ENCODE peak calls at places on chromosomes 5 and 9, in four cellular contexts. O is K562, Q is HL-60, W is GM12878. G is an unnamed sample.

GRCh38 chr9:106868565-106868964 is 5.6 kb downstream of the ZNF462 start:
- DNase-seq in Q (no peak), O (no peak), W (no peak), G (no peak)

GRCh38 chr9:116585896-116586295 is 101.2 kb upstream of the TRIM32 start:
- DNase-seq in O (no peak), Q (no peak), W (no peak), G (no peak)

GRCh38 chr9:95552814-95553546 is 36.2 kb upstream of the PTCH1 start:
- DNase-seq in Q (no peak), O (peak), W (no peak), G (no peak)

GRCh38 chr9:3528466-3528865 is 2.7 kb upstream of the RFX3 start:
- DNase-seq in Q (peak), W (peak), O (peak), G (no peak)

GRCh38 chr5:84287964-84288363 is 96.7 kb downstream of the EDIL3 start:
- DNase-seq in O (no peak), W (peak), Q (peak), G (no peak)

GRCh38 chr5:177495243-177496060 is 2.0 kb downstream of the PDLIM7 start:
- DNase-seq in W (no peak), Q (peak), O (peak), G (peak)

GRCh38 chr5:63401434-63402046 is 560.7 kb downstream of the HTR1A start:
- DNase-seq in O (peak), Q (peak), W (peak), G (no peak)

GRCh38 chr5:163915481-163915961 is 410.1 kb downstream of the MAT2B start:
- DNase-seq in Q (peak), W (peak), O (peak), G (peak)

GRCh38 chr5:1135696-1136525 is 24.0 kb upstream of the SLC12A7 start:
- DNase-seq in W (no peak), Q (no peak), O (no peak), G (no peak)

GRCh38 chr5:31408814-31409213 is 123.1 kb downstream of the DROSHA start:
- DNase-seq in O (peak), W (no peak), Q (no peak), G (no peak)

GRCh38 chr5:74251106-74252032 is 389.2 kb downstream of the ENC1 start:
- DNase-seq in O (peak), W (no peak), Q (peak), G (no peak)

GRCh38 chr5:69083412-69083811 is 10.4 kb upstream of the SLC30A5 start:
- DNase-seq in W (no peak), O (peak), Q (peak), G (no peak)

GRCh38 chr5:111509119-111509518 is 3.2 kb downstream of the STARD4 start:
- DNase-seq in Q (no peak), W (no peak), O (no peak), G (no peak)

GRCh38 chr9:35028341-35028740 is 38.8 kb downstream of the DNAJB5 start:
- DNase-seq in O (no peak), W (no peak), Q (no peak), G (no peak)

GRCh38 chr5:59596586-59597348 is 296.8 kb downstream of the PDE4D start:
- DNase-seq in Q (no peak), W (no peak), O (no peak), G (no peak)

GRCh38 chr9:125932012-125932411 is 184.8 kb downstream of the PBX3 start:
- DNase-seq in O (peak), W (no peak), Q (no peak), G (no peak)

GRCh38 chr9:10112798-10113197 is 500.0 kb downstream of the PTPRD start:
- DNase-seq in O (no peak), Q (no peak), W (no peak), G (no peak)

GRCh38 chr5:178450121-178450631 is 140.0 kb downstream of the COL23A1 start:
- DNase-seq in O (peak), W (no peak), Q (peak), G (no peak)

GRCh38 chr9:105341784-105342183 is 97.3 kb downstream of the SLC44A1 start:
- DNase-seq in Q (no peak), W (no peak), O (no peak), G (no peak)

GRCh38 chr5:41707853-41708603 is 162.2 kb downstream of the OXCT1 start:
- DNase-seq in W (no peak), O (peak), Q (peak), G (no peak)

GRCh38 chr5:122390107-122390506 is 78.1 kb downstream of the SNCAIP start:
- DNase-seq in O (no peak), W (no peak), Q (no peak), G (no peak)

GRCh38 chr5:62534461-62535236 is 44.0 kb upstream of the LRRC70 start:
- DNase-seq in Q (no peak), O (no peak), W (no peak), G (no peak)

GRCh38 chr9:126376311-126376902 is 49.8 kb downstream of the MVB12B start:
- DNase-seq in O (no peak), W (no peak), Q (no peak), G (no peak)

GRCh38 chr5:177426566-177427210 is at the start of gene GRK6:
- DNase-seq in W (no peak), Q (peak), O (peak), G (no peak)

GRCh38 chr5:31095796-31096195 is 97.7 kb upstream of the CDH6 start:
- DNase-seq in Q (no peak), W (no peak), O (no peak), G (no peak)

GRCh38 chr5:180086816-180087426 is 15.4 kb upstream of the RNF130 start:
- DNase-seq in W (no peak), O (peak), Q (no peak), G (no peak)

GRCh38 chr5:69315972-69316371 is 16.6 kb downstream of the CCDC125 start:
- DNase-seq in O (no peak), W (no peak), Q (no peak), G (no peak)

GRCh38 chr5:118692811-118693342 is 295.5 kb downstream of the DTWD2 start:
- DNase-seq in W (no peak), O (no peak), Q (no peak), G (no peak)

GRCh38 chr5:170076211-170076610 is 29.5 kb upstream of the FOXI1 start:
- DNase-seq in W (no peak), Q (no peak), O (no peak), G (no peak)

GRCh38 chr9:80382523-80382922 is 810.8 kb downstream of the TLE4 start:
- DNase-seq in O (no peak), W (no peak), Q (no peak), G (no peak)

GRCh38 chr9:86795047-86795437 is 152.3 kb downstream of the GAS1 start:
- DNase-seq in Q (no peak), O (no peak), W (no peak), G (no peak)

DNA sequence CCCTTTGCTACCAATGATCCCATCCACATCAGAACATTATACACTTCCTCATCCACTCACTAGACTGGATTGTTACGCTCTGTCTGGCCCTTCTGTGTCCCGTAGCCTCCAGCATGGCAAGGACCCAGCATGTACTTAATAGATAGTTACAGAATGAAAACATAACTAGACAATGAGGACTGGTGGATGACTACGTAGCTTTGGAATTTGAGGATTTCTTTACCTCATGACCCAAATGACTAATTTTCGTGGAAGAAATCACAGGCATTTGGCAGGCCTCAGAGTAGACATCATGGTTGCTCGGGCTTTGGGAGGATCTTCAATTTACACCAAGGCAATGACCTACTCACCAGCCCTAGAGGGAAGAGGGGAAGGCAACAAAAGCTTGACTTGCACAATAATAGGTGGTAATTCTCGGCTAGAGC is 299.8 kb downstream of the TLE1 start:
- DNase-seq in Q (no peak), O (no peak), W (no peak), G (no peak)
- TF ChIP-seq SPI1 in Q (no peak), O (no peak), W (no peak), G (no peak)

GRCh38 chr9:17795708-17796107 is 216.8 kb downstream of the SH3GL2 start:
- DNase-seq in W (no peak), Q (no peak), O (peak), G (no peak)
- TF ChIP-seq SPI1 in W (no peak), Q (no peak), O (no peak), G (no peak)

DNA sequence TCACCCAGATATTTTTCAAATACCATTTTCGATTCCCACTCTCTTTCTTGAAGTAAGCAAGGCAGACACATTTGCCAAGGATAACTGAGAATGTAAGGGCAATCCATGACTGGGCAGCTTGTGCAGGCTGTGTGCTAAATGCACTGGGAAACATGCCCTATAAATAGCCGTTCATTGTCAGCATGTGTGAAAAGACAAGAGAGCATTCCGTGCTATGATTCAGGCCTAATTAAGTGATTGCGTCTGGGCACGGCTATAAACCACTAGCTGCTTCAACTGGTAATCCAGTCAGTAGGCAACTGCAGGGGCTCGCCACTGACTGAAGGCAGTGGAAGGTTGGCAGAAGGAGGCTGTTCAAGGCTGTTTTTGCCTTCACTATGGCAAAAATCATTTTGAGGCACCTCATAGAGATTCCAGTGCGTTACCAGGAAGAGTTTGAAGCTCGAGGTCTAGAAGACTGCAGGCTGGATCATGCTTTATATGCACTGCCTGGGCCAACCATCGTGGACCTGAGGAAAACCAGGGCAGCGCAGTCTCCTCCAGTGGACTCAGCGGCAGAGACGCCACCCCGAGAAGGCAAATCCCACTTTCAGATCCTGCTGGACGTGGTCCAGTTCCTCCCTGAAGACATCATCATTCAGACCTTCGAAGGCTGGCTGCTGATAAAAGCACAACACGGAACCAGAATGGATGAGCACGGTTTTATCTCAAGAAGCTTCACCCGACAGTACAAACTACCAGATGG is at the start of gene HSPB3:
- DNase-seq in W (no peak), Q (no peak), O (peak), G (no peak)
- TF ChIP-seq SPI1 in W (no peak), Q (no peak), O (no peak), G (no peak)

GRCh38 chr5:33938507-33938796 is 2.3 kb downstream of the RXFP3 start:
- DNase-seq in W (no peak), Q (no peak), O (no peak), G (no peak)
- TF ChIP-seq SPI1 in W (no peak), Q (no peak), O (no peak), G (no peak)

GRCh38 chr5:6356578-6357164 is 21.7 kb downstream of the MED10 start:
- DNase-seq in O (no peak), W (no peak), Q (no peak), G (no peak)

GRCh38 chr5:6359534-6359933 is 18.8 kb downstream of the MED10 start:
- DNase-seq in O (no peak), Q (no peak), W (no peak), G (no peak)

GRCh38 chr5:6361101-6361500 is 17.2 kb downstream of the MED10 start:
- DNase-seq in W (no peak), Q (no peak), O (no peak), G (no peak)

GRCh38 chr5:6359941-6360683 is 18.2 kb downstream of the MED10 start:
- DNase-seq in Q (no peak), O (no peak), W (no peak), G (peak)

DNA sequence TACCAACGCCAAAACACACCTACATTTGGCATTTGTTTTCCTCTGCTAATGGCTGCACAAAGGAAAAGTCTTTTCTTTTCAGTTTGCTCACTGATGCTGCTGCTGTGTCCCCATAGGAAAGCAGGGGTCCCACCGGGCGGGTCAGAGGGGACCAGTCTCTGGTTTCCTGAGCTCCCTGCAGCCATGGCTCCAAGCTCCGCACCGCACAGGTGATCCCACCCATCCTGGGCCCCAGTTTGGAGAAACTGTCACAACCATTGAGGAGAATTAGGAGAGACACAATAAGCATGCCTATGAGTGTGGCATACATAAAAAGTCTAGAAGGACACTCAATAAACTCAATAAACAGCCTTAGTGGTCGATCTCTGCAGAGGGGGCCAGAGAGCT is 19.9 kb downstream of the MED10 start:
- DNase-seq in Q (no peak), W (no peak), O (no peak), G (no peak)
- TF ChIP-seq SPI1 in Q (no peak), W (no peak), O (no peak), G (no peak)

GRCh38 chr5:6248132-6248531 is 130.2 kb downstream of the MED10 start:
- DNase-seq in W (no peak), O (no peak), Q (no peak), G (no peak)

GRCh38 chr5:6246820-6247437 is 131.4 kb downstream of the MED10 start:
- DNase-seq in O (no peak), Q (no peak), W (peak), G (no peak)

DNA sequence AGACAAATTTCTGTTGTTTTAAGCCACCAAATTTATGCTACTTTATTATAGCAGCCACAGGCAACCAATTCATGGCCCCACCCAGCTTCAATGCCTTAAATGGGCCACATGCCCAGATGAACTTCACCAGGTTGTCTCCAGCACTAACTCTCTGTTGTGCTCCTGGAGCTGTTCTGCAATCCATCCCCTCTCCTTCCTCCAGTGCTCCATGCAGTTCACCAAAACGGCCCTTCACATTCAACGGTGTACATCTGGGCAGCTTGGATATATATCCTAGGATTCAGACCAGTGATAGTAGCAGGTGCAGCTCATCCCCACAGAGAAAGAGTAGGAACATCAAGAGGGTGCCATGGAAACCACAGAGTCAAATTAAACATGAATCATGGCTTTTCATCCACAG is 134.6 kb downstream of the MED10 start:
- DNase-seq in O (no peak), W (no peak), Q (no peak), G (no peak)
- TF ChIP-seq SPI1 in O (no peak), W (no peak), Q (no peak), G (no peak)